ENCODE peak calls at places on chromosomes 11 and 22, in seven cellular contexts. U is HEK293T; N is central memory CD4-positive, alpha-beta T cell; Y is stimulated activated CD4-positive, alpha-beta T cell treated with anti-CD3 and anti-CD28 coated beads, Interleukin-4, amount 100 ng/mL, for 24 hours; W is RCC 7860; X is PC-9; E is breast epithelium. I is an unnamed sample.

GRCh38 chr11:20608938-20609337 is 9.5 kb downstream of the SLC6A5 start:
- DNase-seq in E (no peak), X (no peak), Y (no peak), N (no peak), W (no peak), U (no peak), I (no peak)

GRCh38 chr22:23079814-23080521 is 9.6 kb downstream of the GNAZ start:
- DNase-seq in U (no peak), Y (no peak), N (no peak), E (no peak), X (no peak), W (no peak), I (no peak)

GRCh38 chr11:64015935-64016468 is 19.7 kb upstream of the FLRT1 start:
- DNase-seq in N (no peak), X (no peak), Y (no peak), U (no peak), W (no peak), E (no peak), I (no peak)

GRCh38 chr22:49997221-49997599 is 15.4 kb downstream of the IL17REL start:
- DNase-seq in U (no peak), Y (no peak), W (no peak), X (peak), E (no peak), N (no peak), I (no peak)

GRCh38 chr11:118060081-118060661 is 16.7 kb upstream of the TMPRSS4 start:
- DNase-seq in W (no peak), E (no peak), X (peak), U (no peak), N (no peak), Y (no peak), I (no peak)

GRCh38 chr11:43327987-43328386 is 16.2 kb downstream of the API5 start:
- DNase-seq in E (no peak), Y (no peak), N (no peak), X (peak), U (no peak), W (peak), I (peak)

GRCh38 chr11:122656073-122656630 is 630 bp downstream of the UBASH3B start:
- DNase-seq in X (peak), Y (peak), N (no peak), E (peak), W (peak), U (peak), I (no peak)

GRCh38 chr22:44221710-44222475 is 41.2 kb downstream of the PARVG start:
- DNase-seq in X (no peak), E (no peak), U (no peak), W (no peak), N (no peak), Y (no peak), I (no peak)

GRCh38 chr22:45971389-45972028 is 5.5 kb downstream of the WNT7B start:
- DNase-seq in W (no peak), N (no peak), X (no peak), Y (no peak), U (no peak), E (no peak), I (no peak)

GRCh38 chr11:15927196-15927865 is 429.0 kb downstream of the SOX6 start:
- DNase-seq in Y (no peak), N (no peak), X (no peak), W (no peak), E (no peak), U (no peak), I (no peak)

GRCh38 chr11:46826310-46827044 is 19.6 kb downstream of the CKAP5 start:
- DNase-seq in Y (peak), E (peak), U (peak), W (peak), N (peak), X (peak), I (no peak)

GRCh38 chr11:121763526-121763925 is 310.8 kb upstream of the SORL1-AS1 start:
- DNase-seq in E (no peak), Y (no peak), U (no peak), N (no peak), W (no peak), X (no peak), I (no peak)

GRCh38 chr22:19879996-19880785 is 25.5 kb upstream of the GNB1L start:
- DNase-seq in N (no peak), X (no peak), Y (no peak), W (no peak), U (no peak), E (no peak), I (no peak)

GRCh38 chr11:75499423-75500305 is 26.1 kb downstream of the GDPD5 start:
- DNase-seq in U (no peak), W (peak), Y (no peak), X (peak), E (peak), N (no peak), I (no peak)

GRCh38 chr11:8354622-8355417 is 91.1 kb upstream of the LMO1 start:
- DNase-seq in X (no peak), W (no peak), N (no peak), E (no peak), U (no peak), Y (no peak), I (no peak)

GRCh38 chr11:19953342-19953741 is 206.9 kb downstream of the DBX1 start:
- DNase-seq in W (peak), X (no peak), U (no peak), Y (no peak), E (no peak), N (no peak), I (no peak)

GRCh38 chr22:38657248-38657909 is 941 bp downstream of the CBY1 start:
- DNase-seq in W (no peak), E (no peak), U (peak), N (peak), X (peak), Y (peak), I (no peak)

GRCh38 chr11:18088371-18088770 is 17.5 kb downstream of the SAAL1 start:
- DNase-seq in X (no peak), E (no peak), N (no peak), Y (no peak), U (no peak), W (no peak), I (no peak)

GRCh38 chr11:4680341-4680740 is 17.3 kb downstream of the OR51E2 start:
- DNase-seq in X (no peak), E (no peak), N (no peak), U (no peak), Y (no peak), W (no peak), I (no peak)

GRCh38 chr11:115201121-115201792 is 303.0 kb downstream of the CADM1 start:
- DNase-seq in U (peak), W (peak), N (no peak), E (no peak), Y (no peak), X (no peak), I (no peak)